ENCODE peak calls at places on chromosome 14, in eight cellular contexts. N is stomach; G is activated T-helper 9 cell treated with anti-CD3 and anti-CD28 coated beads, Interleukin-2, amount 50 U/mL, for 16 hours; L is A549; A is heart right ventricle; J is HT1080; K is stimulated activated CD8-positive, alpha-beta memory T cell treated with anti-CD3 and anti-CD28 coated beads, Interleukin-2, amount 100 ng/mL, for 1 hour; H is astrocyte of the spinal cord. F is an unnamed sample.

GRCh38 chr14:90911121-90911520 is 94.9 kb upstream of the TTC7B start:
- DNase-seq in N (no peak), J (no peak), K (no peak), L (peak; percentile 1), A (no peak), G (no peak), H (no peak), F (no peak)

GRCh38 chr14:100069161-100069800 is 4.1 kb downstream of the EVL start:
- DNase-seq in H (no peak), K (no peak), G (no peak), J (no peak), L (no peak), A (no peak), N (no peak), F (no peak)

GRCh38 chr14:98137626-98138025 is 1134.4 kb downstream of the BCL11B start:
- DNase-seq in K (no peak), N (no peak), H (no peak), G (no peak), A (no peak), L (no peak), J (no peak), F (peak; percentile 92)

GRCh38 chr14:23128969-23129758 is 10.1 kb upstream of the CEBPE start:
- DNase-seq in K (no peak), H (no peak), N (no peak), A (no peak), G (no peak), L (no peak), J (no peak), F (no peak)

GRCh38 chr14:53002576-53002975 is 51.7 kb upstream of the FERMT2 start:
- DNase-seq in K (no peak), A (no peak), N (no peak), L (peak; percentile 6), J (peak; percentile 9), G (no peak), H (no peak), F (no peak)

GRCh38 chr14:69484444-69485113 is at the start of gene PLEKHD1:
- DNase-seq in H (no peak), N (peak; percentile 32), L (no peak), K (no peak), A (no peak), G (no peak), J (no peak), F (peak; percentile 28)

GRCh38 chr14:94062344-94062904 is 18.6 kb downstream of the DDX24 start:
- DNase-seq in K (no peak), G (no peak), H (peak; percentile 51), A (no peak), J (peak; percentile 89), N (no peak), L (no peak), F (no peak)

GRCh38 chr14:79256311-79256879 is 954.9 kb downstream of the DIO2 start:
- DNase-seq in H (no peak), J (no peak), N (no peak), L (no peak), A (no peak), G (no peak), K (no peak), F (no peak)

GRCh38 chr14:54606631-54607133 is 39.8 kb downstream of the SAMD4A start:
- DNase-seq in J (peak; percentile 23), A (peak; percentile 20), H (peak; percentile 83), G (no peak), N (no peak), K (no peak), L (no peak), F (no peak)

GRCh38 chr14:101199028-101199770 is 295.7 kb upstream of the RTL1 start:
- DNase-seq in N (peak; percentile 13), L (no peak), A (no peak), J (no peak), H (no peak), K (no peak), G (no peak), F (no peak)

GRCh38 chr14:74929242-74929641 is 6.2 kb upstream of the RPS6KL1 start:
- DNase-seq in N (no peak), L (no peak), K (no peak), A (no peak), H (no peak), G (no peak), J (no peak), F (no peak)

GRCh38 chr14:87332001-87332400 is 661.0 kb downstream of the GALC start:
- DNase-seq in H (peak; percentile 46), L (no peak), K (no peak), J (peak; percentile 13), A (no peak), G (no peak), N (no peak), F (no peak)

GRCh38 chr14:105465209-105466031 is 9.2 kb upstream of the CRIP2 start:
- DNase-seq in G (no peak), N (no peak), H (peak; percentile 30), K (no peak), A (peak; percentile 62), L (no peak), J (no peak), F (peak; percentile 33)